ENCODE peak calls at places on chromosome X, in six cellular contexts. R, D, L, O, S and J are unnamed samples.

GRCh38 chrX:72142931-72143709 is 11.4 kb upstream of the RTL5 start:
- DNase-seq in D (no peak), S (no peak), L (no peak), O (no peak), R (no peak), J (no peak)

GRCh38 chrX:51893931-51894696 is 691 bp downstream of the MAGED1 start:
- DNase-seq in L (peak), R (peak), O (peak), S (peak), D (no peak), J (peak)

GRCh38 chrX:12814434-12814833 is 23.2 kb downstream of the PRPS2 start:
- DNase-seq in R (peak), O (peak), S (peak), L (no peak), D (no peak), J (no peak)

GRCh38 chrX:147875866-147876596 is 35.7 kb upstream of the FMR1 start:
- DNase-seq in D (no peak), O (no peak), S (no peak), L (no peak), R (peak), J (no peak)

GRCh38 chrX:111041018-111041462 is 55.0 kb upstream of the PAK3 start:
- DNase-seq in S (no peak), R (peak), D (no peak), O (peak), L (no peak), J (no peak)

GRCh38 chrX:151929131-151929530 is 16.4 kb downstream of the MAGEA4 start:
- DNase-seq in D (no peak), O (no peak), R (no peak), S (no peak), L (no peak), J (no peak)

GRCh38 chrX:72269671-72270251 is 7.3 kb downstream of the RPS4X start:
- DNase-seq in L (no peak), D (no peak), O (peak), S (no peak), R (no peak), J (no peak)

GRCh38 chrX:10071451-10072163 is 85.2 kb upstream of the CLCN4 start:
- DNase-seq in L (no peak), D (no peak), O (peak), R (no peak), S (no peak), J (no peak)

GRCh38 chrX:147914609-147915008 is 2.9 kb downstream of the FMR1 start:
- DNase-seq in O (no peak), S (no peak), L (no peak), R (no peak), D (no peak), J (no peak)

GRCh38 chrX:96685205-96686099 is 810 bp downstream of the DIAPH2 start:
- DNase-seq in O (peak), R (peak), L (no peak), S (peak), D (no peak), J (no peak)

GRCh38 chrX:54358424-54359211 is 772 bp upstream of the WNK3 start:
- DNase-seq in D (peak), L (no peak), R (peak), O (peak), S (peak), J (peak)

GRCh38 chrX:40097492-40098263 is at the start of gene BCOR:
- DNase-seq in D (peak), S (peak), O (peak), L (peak), R (peak), J (peak)

GRCh38 chrX:131067216-131067615 is 9.1 kb downstream of the ARHGAP36 start:
- DNase-seq in D (no peak), S (peak), R (no peak), O (no peak), L (no peak), J (peak)

GRCh38 chrX:9349572-9350259 is 115.1 kb upstream of the TBL1X start:
- DNase-seq in L (no peak), S (no peak), O (no peak), D (no peak), R (peak), J (no peak)

GRCh38 chrX:107440187-107440586 is 9.3 kb upstream of the FRMPD3 start:
- DNase-seq in L (no peak), D (no peak), S (no peak), R (no peak), O (no peak), J (no peak)

GRCh38 chrX:11351375-11352295 is 58.4 kb downstream of the AMELX start:
- DNase-seq in L (no peak), R (no peak), D (no peak), S (no peak), O (peak), J (no peak)

GRCh38 chrX:130594453-130594916 is 192.7 kb downstream of the RBMX2 start:
- DNase-seq in D (peak), R (no peak), S (no peak), L (no peak), O (no peak), J (no peak)

GRCh38 chrX:20399728-20400414 is 133.2 kb upstream of the RPS6KA3 start:
- DNase-seq in S (no peak), D (no peak), L (no peak), R (no peak), O (no peak), J (no peak)

GRCh38 chrX:97238632-97239031 is 354.9 kb downstream of the RPA4 start:
- DNase-seq in S (no peak), R (peak), L (no peak), D (no peak), O (peak), J (no peak)

GRCh38 chrX:82813671-82814078 is 694.4 kb upstream of the POU3F4 start:
- DNase-seq in R (peak), L (no peak), S (no peak), D (no peak), O (peak), J (no peak)

GRCh38 chrX:53471346-53471745 is 37.2 kb upstream of the HSD17B10 start:
- DNase-seq in S (no peak), R (no peak), L (no peak), O (no peak), D (no peak), J (no peak)

GRCh38 chrX:12118134-12118533 is 20.1 kb upstream of the FRMPD4 start:
- DNase-seq in S (no peak), L (no peak), D (no peak), R (peak), O (no peak), J (no peak)

GRCh38 chrX:2710041-2710471 is 19.0 kb downstream of the CD99 start:
- DNase-seq in L (no peak), R (peak), O (peak), S (peak), D (no peak), J (no peak)

GRCh38 chrX:102650903-102651241 is 411 bp upstream of the GPRASP1 start:
- DNase-seq in R (no peak), L (no peak), S (no peak), D (no peak), O (no peak), J (no peak)

GRCh38 chrX:9940397-9940796 is 26.8 kb upstream of the CLDN34 start:
- DNase-seq in O (peak), L (no peak), D (no peak), R (peak), S (no peak), J (no peak)

GRCh38 chrX:12581546-12581945 is 209.7 kb upstream of the PRPS2 start:
- DNase-seq in O (no peak), D (no peak), L (no peak), R (peak), S (no peak), J (no peak)

GRCh38 chrX:50920132-50920531 is 9.6 kb downstream of the BMP15 start:
- DNase-seq in S (no peak), D (no peak), L (no peak), R (peak), O (peak), J (no peak)

GRCh38 chrX:120791013-120791643 is 84.5 kb downstream of the CT47B1 start:
- DNase-seq in R (no peak), D (no peak), S (no peak), L (no peak), O (peak), J (peak)

GRCh38 chrX:134604701-134605271 is 53.5 kb downstream of the PLAC1 start:
- DNase-seq in L (no peak), R (no peak), D (no peak), S (no peak), O (peak), J (peak)
- H3K27ac ChIP-seq in L (no peak), R (no peak), D (no peak), S (no peak), O (peak), J (no peak)

DNA sequence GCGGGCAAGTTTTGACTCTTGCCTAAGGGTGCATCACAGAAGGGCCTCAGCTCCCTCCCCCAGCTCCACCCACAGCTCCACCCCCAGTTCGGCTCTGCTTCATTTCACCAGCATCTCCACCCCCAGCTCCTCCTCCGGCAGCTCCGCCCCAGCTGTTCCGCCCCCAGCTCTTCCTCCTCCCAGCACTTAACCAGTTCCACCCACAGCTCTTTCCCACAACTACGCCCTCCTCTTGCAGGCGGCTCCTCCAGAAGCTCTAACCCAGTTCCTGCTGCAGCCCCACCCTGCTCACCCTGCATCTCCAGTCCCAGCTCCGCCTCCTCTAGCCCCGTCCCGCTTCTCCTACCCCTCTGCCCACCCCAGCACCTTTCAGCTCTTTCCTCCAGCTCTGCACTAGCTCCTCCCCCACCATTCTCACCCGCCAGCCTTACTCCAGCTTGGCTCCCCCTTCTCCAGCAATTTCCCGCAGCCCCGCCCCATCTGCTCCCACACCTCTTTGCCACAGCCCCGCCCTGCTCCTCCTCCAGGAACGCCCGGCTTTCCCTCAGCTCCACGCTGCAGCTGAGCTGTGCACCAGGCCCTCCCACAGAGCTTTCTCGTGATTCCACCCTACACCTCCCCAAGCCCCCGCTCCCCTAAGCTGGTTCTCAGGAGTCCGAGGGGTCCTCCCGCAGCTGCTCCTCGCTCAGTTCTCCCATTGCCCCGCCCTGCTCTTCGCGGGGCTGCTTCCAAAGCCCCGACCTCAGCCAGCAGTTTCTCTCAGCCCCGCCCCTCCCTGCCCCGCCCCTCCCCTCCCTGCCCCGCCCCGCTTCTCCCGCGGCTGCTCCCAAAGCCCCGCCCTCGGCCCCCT is 1.3 kb upstream of the EOLA1 start:
- DNase-seq in R (peak), S (peak), D (peak), O (peak), L (peak), J (peak)
- H3K27ac ChIP-seq in R (peak), S (peak), D (peak), O (peak), L (peak), J (peak)

GRCh38 chrX:56564182-56564885 is 907 bp downstream of the UBQLN2 start:
- DNase-seq in L (no peak), O (peak), S (no peak), R (peak), D (no peak), J (no peak)
- H3K27ac ChIP-seq in L (peak), O (peak), S (peak), R (peak), D (peak), J (peak)

GRCh38 chrX:15786930-15787329 is 3.4 kb upstream of the ZRSR2 start:
- DNase-seq in L (no peak), S (no peak), D (no peak), R (no peak), O (no peak), J (no peak)

GRCh38 chrX:15789979-15790765 is at the start of gene ZRSR2:
- DNase-seq in R (peak), D (peak), S (peak), L (peak), O (peak), J (peak)

GRCh38 chrX:15785176-15785735 is 5.0 kb upstream of the ZRSR2 start:
- DNase-seq in D (no peak), R (no peak), O (no peak), S (no peak), L (no peak), J (no peak)

GRCh38 chrX:15790766-15791380 is 589 bp downstream of the ZRSR2 start:
- DNase-seq in D (no peak), R (no peak), O (peak), L (no peak), S (no peak), J (no peak)
- H3K27ac ChIP-seq in D (peak), R (peak), O (peak), L (peak), S (peak), J (peak)

DNA sequence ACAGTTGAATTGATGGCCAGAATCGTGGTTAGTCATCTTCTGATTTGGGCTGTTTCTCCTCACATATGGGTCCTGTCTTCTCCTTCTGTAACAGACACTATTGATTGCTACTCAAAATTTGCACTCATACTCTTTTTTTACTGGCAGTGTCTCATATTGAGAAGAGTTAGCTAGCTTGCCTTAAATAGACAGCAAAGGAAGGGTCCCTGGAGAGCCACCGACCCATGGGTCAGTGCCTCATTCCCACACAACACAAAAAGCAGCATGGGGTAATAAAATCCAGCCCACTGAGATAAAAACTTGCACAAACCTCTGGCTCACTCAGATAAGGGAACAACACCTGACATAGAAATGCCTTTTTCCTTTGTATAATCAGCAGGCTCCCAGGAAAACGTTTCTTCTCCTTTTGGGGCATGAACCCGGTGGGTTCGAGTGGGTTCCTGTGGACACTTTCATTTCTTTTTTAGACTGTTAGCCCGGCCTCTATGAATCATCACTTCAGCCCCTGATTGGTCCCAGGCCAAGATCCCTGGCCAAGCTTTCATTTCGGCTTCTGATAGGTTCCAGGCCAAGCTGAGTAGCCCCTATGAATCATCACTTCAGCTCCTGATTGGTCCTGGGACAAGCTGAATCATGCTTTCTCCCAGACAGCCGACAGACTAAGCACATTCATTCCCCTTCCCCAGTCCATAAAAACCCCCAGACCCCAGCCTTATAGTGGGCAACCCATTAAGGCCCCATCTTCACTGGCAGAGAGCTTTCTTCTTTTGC is 408.1 kb downstream of the DCAF12L2 start:
- DNase-seq in R (no peak), O (no peak), S (no peak), D (no peak), L (no peak), J (peak)
- H3K27ac ChIP-seq in R (no peak), O (no peak), S (no peak), D (no peak), L (no peak), J (no peak)

GRCh38 chrX:32010948-32011347 is 939.1 kb upstream of the FTHL17 start:
- DNase-seq in S (no peak), R (no peak), O (no peak), D (no peak), L (no peak), J (no peak)
- H3K27ac ChIP-seq in S (no peak), R (no peak), O (no peak), D (no peak), L (no peak), J (no peak)

DNA sequence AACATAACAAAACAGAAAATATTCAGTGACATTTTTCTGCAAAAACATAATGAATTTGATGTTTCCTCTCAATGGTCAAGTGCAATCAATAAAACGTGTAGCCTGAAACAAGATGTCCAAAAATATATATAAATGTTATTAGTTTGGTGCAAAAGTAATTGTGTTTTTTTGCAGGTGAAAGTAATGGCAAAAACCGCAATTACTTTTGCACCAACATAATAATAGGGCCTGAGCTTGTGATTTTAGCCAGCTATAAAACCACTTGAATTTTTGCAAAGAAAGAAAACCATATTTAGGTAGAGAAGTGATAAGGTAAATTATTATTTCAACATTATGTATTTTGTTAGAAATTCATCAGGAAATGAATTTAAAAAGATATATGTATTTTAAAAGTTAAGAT is 475.3 kb upstream of the AMOT start:
- DNase-seq in L (no peak), R (no peak), D (no peak), S (no peak), O (no peak), J (no peak)
- H3K27ac ChIP-seq in L (no peak), R (no peak), D (no peak), S (no peak), O (no peak), J (no peak)

GRCh38 chrX:71107245-71107644 is 705 bp upstream of the CXorf65 start:
- DNase-seq in S (no peak), R (no peak), L (no peak), D (no peak), O (no peak), J (no peak)

GRCh38 chrX:71111851-71112468 is 583 bp upstream of the IL2RG start:
- DNase-seq in D (no peak), S (no peak), R (no peak), O (no peak), L (no peak), J (no peak)

GRCh38 chrX:71107762-71108360 is 1.3 kb upstream of the CXorf65 start:
- DNase-seq in O (no peak), D (no peak), R (no peak), S (no peak), L (no peak), J (no peak)

GRCh38 chrX:71106427-71106826 is at the start of gene CXorf65:
- DNase-seq in O (no peak), D (no peak), R (no peak), S (no peak), L (no peak), J (no peak)

GRCh38 chrX:71111141-71111843 is at the start of gene IL2RG:
- DNase-seq in O (no peak), R (no peak), L (no peak), S (no peak), D (no peak), J (no peak)
- H3K27ac ChIP-seq in O (no peak), R (no peak), L (peak), S (no peak), D (no peak), J (no peak)

DNA sequence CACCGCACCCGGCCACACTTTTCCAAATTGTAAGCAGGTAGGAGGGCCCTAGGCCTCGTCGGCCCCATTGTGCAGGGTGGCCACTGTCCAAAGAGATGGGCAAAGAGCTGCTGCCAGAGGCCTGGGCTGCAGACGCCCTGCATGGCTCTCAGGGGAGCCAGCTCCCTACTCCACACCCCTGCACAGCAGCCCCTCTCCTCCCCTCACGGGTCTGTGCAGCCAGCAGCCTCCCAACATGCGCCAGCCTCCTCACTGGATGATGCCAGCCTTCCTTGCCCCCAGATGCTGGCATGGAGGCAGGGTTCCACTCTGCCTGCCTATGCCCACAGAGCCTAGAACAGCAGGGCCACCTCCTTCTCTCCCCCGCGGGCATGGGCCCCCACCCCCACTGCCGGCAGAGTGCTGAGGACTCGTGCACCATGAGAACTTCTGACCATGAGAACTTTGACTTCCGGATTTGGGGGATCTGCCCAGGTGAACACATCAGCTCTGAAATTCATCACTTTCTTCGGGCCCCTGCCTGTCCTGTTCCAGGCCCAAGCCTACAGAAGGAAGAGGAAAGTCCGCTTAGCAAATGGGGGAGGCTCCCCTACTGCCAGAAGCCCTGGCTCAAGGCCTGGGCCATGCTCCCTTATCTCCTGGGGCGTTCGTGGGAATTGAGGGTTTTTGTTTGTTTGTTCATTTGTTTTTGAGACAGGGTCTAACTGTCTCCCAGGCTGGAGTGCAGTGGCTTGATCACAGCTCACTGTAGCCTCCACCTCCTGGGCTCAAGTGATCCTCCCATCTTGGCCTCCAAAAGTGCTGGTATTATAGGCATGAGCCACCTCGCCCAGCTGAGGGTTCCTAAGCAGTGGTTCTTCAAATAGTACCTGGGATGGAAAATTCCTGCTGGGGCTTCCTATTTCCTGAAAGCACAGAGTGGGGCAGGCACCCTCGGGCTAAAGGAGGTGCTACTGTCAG is 8.0 kb downstream of the IRAK1 start:
- DNase-seq in S (no peak), L (peak), O (no peak), R (peak), D (no peak), J (no peak)
- H3K27ac ChIP-seq in S (no peak), L (no peak), O (no peak), R (no peak), D (peak), J (peak)